ENCODE peak calls at places on chromosomes 3 and 15, in seven cellular contexts. D is GM23248, I is keratinocyte, V is transverse colon, M is psoas muscle, R is gastrocnemius medialis, U is breast epithelium. N is an unnamed sample.

GRCh38 chr3:72312339-72312738 is 527.4 kb upstream of the PROK2 start:
- DNase-seq in D (peak; percentile 43), I (no peak), V (no peak), M (no peak), R (no peak), U (no peak), N (no peak)

GRCh38 chr3:43707998-43708397 is 17.3 kb downstream of the ABHD5 start:
- DNase-seq in D (peak; percentile 93), I (peak; percentile 70), V (no peak), M (no peak), R (no peak), U (no peak), N (no peak)

GRCh38 chr15:39075756-39076341 is 505.0 kb upstream of the THBS1 start:
- DNase-seq in D (peak; percentile 31), I (no peak), V (no peak), M (no peak), R (no peak), U (no peak), N (no peak)

GRCh38 chr3:126442099-126442848 is 33.4 kb downstream of the ZXDC start:
- DNase-seq in D (no peak), I (no peak), V (no peak), M (peak; percentile 40), R (no peak), U (no peak), N (peak; percentile 90)

GRCh38 chr3:40254898-40255297 is 54.6 kb upstream of the EIF1B start:
- DNase-seq in D (no peak), I (no peak), V (no peak), M (no peak), R (no peak), U (no peak), N (no peak)

GRCh38 chr3:152151216-152151874 is 117.4 kb upstream of the MBNL1 start:
- DNase-seq in D (peak; percentile 52), I (no peak), V (no peak), M (no peak), R (no peak), U (no peak), N (no peak)

GRCh38 chr3:132840201-132840700 is 118.0 kb upstream of the NPHP3 start:
- DNase-seq in D (no peak), I (no peak), V (no peak), M (no peak), R (no peak), U (no peak), N (no peak)

GRCh38 chr15:88032787-88033186 is 223.8 kb downstream of the NTRK3 start:
- DNase-seq in D (peak; percentile 41), I (no peak), V (no peak), M (no peak), R (no peak), U (no peak), N (no peak)

GRCh38 chr15:39748276-39748675 is 34.4 kb downstream of the FSIP1 start:
- DNase-seq in D (peak; percentile 56), I (no peak), V (no peak), M (no peak), R (no peak), U (no peak), N (no peak)

GRCh38 chr3:112632596-112632995 is 8.3 kb downstream of the CCDC80 start:
- DNase-seq in D (peak; percentile 35), I (no peak), V (no peak), M (no peak), R (no peak), U (no peak), N (no peak)

GRCh38 chr3:112631257-112631656 is 9.7 kb downstream of the CCDC80 start:
- DNase-seq in D (peak; percentile 44), I (no peak), V (no peak), M (no peak), R (no peak), U (no peak), N (no peak)

GRCh38 chr3:112633757-112634156 is 7.2 kb downstream of the CCDC80 start:
- DNase-seq in D (peak; percentile 44), I (no peak), V (no peak), M (no peak), R (no peak), U (no peak), N (no peak)

GRCh38 chr3:112634786-112635541 is 6.0 kb downstream of the CCDC80 start:
- DNase-seq in D (peak; percentile 56), I (no peak), V (no peak), M (no peak), R (no peak), U (no peak), N (no peak)

DNA sequence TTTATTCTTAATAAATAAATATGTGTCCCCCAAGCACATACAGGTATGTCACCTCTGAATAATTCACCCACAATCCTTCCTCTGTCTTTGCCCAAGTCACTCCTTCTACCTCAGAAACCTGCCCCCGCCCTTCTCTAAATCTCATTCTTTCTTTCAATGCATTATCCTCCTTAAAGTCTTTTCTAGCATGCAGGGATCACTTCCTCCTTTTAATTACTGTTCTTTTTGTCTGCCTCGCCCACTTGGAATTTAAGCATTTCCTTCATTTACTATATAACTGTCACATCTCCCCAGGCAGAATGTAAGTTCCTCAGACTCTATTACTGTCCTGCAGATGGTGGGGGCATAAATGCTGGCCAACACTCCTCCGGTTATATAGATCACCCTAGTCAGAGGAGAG is 7.8 kb downstream of the CCDC80 start:
- DNase-seq in D (peak; percentile 26), I (no peak), V (no peak), M (no peak), R (no peak), U (no peak), N (no peak)
- H3K4me3 ChIP-seq in D (peak overlapping the region; percentile 97), I (no peak overlapping the region), V (no peak overlapping the region), M (no peak overlapping the region), R (no peak overlapping the region), U (peak overlapping the region; percentile 4), N (no peak overlapping the region)

GRCh38 chr3:129429080-129429451 is 630 bp upstream of the EFCAB12 start:
- DNase-seq in D (peak; percentile 21), I (no peak), V (no peak), M (no peak), R (no peak), U (no peak), N (no peak)
- H3K27ac ChIP-seq in D (peak overlapping the region; percentile 9), I (peak overlapping the region; percentile 65), V (peak overlapping the region; percentile 62), M (peak overlapping the region; percentile 11), R (peak overlapping the region; percentile 56), U (peak overlapping the region; percentile 66), N (no peak overlapping the region)

DNA sequence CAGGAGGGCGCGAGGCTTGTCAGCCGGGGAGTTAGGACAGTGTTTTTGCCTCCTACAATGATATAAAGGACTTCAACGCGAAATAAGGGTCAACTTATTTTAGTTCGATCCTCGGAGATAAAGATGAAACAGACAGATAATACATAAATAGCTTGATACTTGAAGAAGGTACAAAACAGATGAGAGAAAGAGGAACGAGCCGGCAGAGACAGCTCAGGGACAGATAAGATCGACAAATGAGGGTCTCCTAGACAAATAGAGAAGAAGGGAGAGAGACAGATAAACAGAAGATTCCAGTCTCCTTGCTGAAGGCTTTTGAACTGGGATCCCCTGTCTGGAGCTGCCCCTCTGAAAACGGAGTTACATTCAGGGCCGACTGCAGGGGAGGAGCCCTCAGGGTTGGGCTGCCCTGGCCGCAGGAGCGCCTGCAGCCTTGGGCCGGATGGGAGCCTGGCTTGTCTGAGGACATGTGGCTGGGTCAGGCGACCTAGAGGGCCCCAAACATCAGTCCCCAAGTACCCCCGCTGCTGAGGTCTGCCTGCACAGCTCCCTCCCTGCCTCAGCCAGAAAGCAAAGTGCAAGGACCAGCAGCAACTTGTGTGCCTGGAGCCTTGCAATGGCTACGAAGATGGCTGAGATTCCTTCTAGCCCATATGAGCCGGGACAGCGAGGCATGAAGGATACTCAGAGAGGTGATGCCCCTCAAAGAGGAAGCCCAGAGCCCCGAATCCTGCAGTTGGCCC is 981 bp upstream of the SKOR1 start:
- DNase-seq in D (no peak), I (no peak), V (no peak), M (no peak), R (no peak), U (peak; percentile 27), N (no peak)
- H3K4me3 ChIP-seq in D (no peak overlapping the region), I (no peak overlapping the region), V (no peak overlapping the region), M (no peak overlapping the region), R (no peak overlapping the region), U (no peak overlapping the region), N (no peak overlapping the region)

GRCh38 chr3:150077581-150078247 is 107.0 kb upstream of the PFN2 start:
- DNase-seq in D (peak; percentile 52), I (no peak), V (no peak), M (no peak), R (no peak), U (no peak), N (no peak)
- H3K27ac ChIP-seq in D (peak overlapping the region; percentile 96), I (no peak overlapping the region), V (no peak overlapping the region), M (no peak overlapping the region), R (no peak overlapping the region), U (no peak overlapping the region), N (no peak overlapping the region)

DNA sequence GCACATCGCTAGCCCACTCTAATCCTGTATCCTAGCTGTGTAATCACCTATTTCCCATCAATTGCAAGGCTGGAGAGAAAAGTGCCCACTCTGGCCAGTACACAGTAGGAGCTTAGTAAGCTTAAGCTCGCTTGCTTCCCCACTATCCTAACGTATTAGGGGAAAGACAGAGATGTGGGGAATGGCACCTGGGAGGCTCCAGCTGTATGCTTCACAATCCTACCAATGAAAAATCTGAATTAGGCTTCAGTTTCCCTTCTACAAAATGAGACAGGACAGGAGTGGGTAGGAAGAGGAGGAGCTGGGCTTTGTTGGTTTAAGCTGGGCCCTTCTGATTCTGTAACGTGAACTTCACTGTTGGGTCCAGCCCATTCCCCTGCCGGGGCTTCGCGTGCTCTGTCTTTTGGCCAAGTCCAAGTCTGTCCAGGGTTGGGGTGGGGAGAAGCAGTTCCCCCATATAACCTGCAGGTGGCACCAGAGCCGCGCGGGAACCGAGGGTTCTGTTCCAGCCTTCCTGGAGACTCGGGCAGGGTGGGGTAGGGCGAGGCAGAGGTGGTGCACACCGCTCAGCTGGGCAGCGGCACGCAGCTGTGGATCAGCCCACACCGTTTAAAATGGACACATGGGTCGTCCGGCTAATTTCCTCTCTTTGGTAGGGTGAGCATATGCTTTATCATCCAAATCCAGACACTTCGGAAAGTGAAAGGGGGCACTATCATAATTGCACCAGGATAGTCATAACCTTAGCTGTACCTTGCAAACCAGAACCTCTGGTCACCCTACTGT is 118.2 kb downstream of the TBC1D2B start:
- DNase-seq in D (peak; percentile 76), I (peak; percentile 23), V (peak; percentile 87), M (peak; percentile 77), R (peak; percentile 49), U (peak; percentile 81), N (peak; percentile 78)
- H3K4me3 ChIP-seq in D (peak overlapping the region; percentile 50), I (peak overlapping the region; percentile 0), V (no peak overlapping the region), M (peak overlapping the region; percentile 44), R (peak overlapping the region; percentile 38), U (peak overlapping the region; percentile 38), N (no peak overlapping the region)

GRCh38 chr3:87755852-87756251 is 303.0 kb downstream of the CGGBP1 start:
- DNase-seq in D (no peak), I (no peak), V (no peak), M (no peak), R (no peak), U (no peak), N (no peak)
- H3K27ac ChIP-seq in D (no peak overlapping the region), I (no peak overlapping the region), V (no peak overlapping the region), M (no peak overlapping the region), R (no peak overlapping the region), U (no peak overlapping the region), N (no peak overlapping the region)

GRCh38 chr15:74994685-74995084 is 678 bp upstream of the SCAMP5 start:
- DNase-seq in D (no peak), I (no peak), V (no peak), M (no peak), R (no peak), U (no peak), N (no peak)
- H3K4me3 ChIP-seq in D (no peak overlapping the region), I (no peak overlapping the region), V (no peak overlapping the region), M (no peak overlapping the region), R (no peak overlapping the region), U (peak overlapping the region; percentile 87), N (no peak overlapping the region)

N was measured in right cardiac atrium.